ENCODE peak calls at places on chromosome 2, in seven cellular contexts. D, U, T, V, C, S and I are unnamed samples.

GRCh38 chr2:168559187-168559586 is 103.1 kb downstream of the CERS6 start:
- DNase-seq in D (no peak), U (no peak), T (no peak), V (no peak), C (no peak), S (no peak), I (no peak)

GRCh38 chr2:176558574-176559140 is 289.4 kb downstream of the MTX2 start:
- DNase-seq in D (no peak), U (no peak), T (no peak), V (no peak), C (no peak), S (no peak), I (no peak)

GRCh38 chr2:107025869-107026380 is 140.0 kb upstream of the ST6GAL2 start:
- DNase-seq in D (no peak), U (peak; percentile 69), T (no peak), V (no peak), C (no peak), S (no peak), I (no peak)

GRCh38 chr2:230981704-230982103 is 14.2 kb upstream of the SPATA3 start:
- DNase-seq in D (no peak), U (no peak), T (no peak), V (no peak), C (no peak), S (no peak), I (no peak)

GRCh38 chr2:38907242-38907641 is 17.6 kb downstream of the ARHGEF33 start:
- DNase-seq in D (no peak), U (no peak), T (no peak), V (no peak), C (no peak), S (no peak), I (no peak)

GRCh38 chr2:23700627-23701026 is 226.3 kb downstream of the ATAD2B start:
- DNase-seq in D (no peak), U (no peak), T (no peak), V (no peak), C (no peak), S (peak; percentile 10), I (no peak)

GRCh38 chr2:204205548-204205947 is 269.0 kb downstream of the ICOS start:
- DNase-seq in D (no peak), U (no peak), T (no peak), V (no peak), C (no peak), S (no peak), I (no peak)

GRCh38 chr2:15311201-15311882 is 249.8 kb downstream of the NBAS start:
- DNase-seq in D (no peak), U (no peak), T (no peak), V (no peak), C (peak; percentile 22), S (no peak), I (no peak)

GRCh38 chr2:151091583-151091982 is 170.1 kb downstream of the RBM43 start:
- DNase-seq in D (no peak), U (no peak), T (no peak), V (no peak), C (no peak), S (no peak), I (no peak)

GRCh38 chr2:36594849-36595248 is 3.1 kb downstream of the FEZ2 start:
- DNase-seq in D (no peak), U (no peak), T (no peak), V (no peak), C (no peak), S (no peak), I (no peak)

GRCh38 chr2:126885701-126886121 is 13.0 kb upstream of the TEX51 start:
- DNase-seq in D (no peak), U (no peak), T (no peak), V (no peak), C (no peak), S (no peak), I (peak; percentile 49)

GRCh38 chr2:235005023-235005422 is 53.2 kb downstream of the SH3BP4 start:
- DNase-seq in D (no peak), U (no peak), T (peak; percentile 51), V (no peak), C (no peak), S (no peak), I (no peak)

GRCh38 chr2:3451926-3452671 is 67.2 kb downstream of the ADI1 start:
- DNase-seq in D (no peak), U (no peak), T (no peak), V (no peak), C (peak; percentile 18), S (no peak), I (no peak)

GRCh38 chr2:37919631-37920032 is 5.5 kb upstream of the RMDN2 start:
- DNase-seq in D (no peak), U (no peak), T (no peak), V (no peak), C (no peak), S (peak; percentile 34), I (no peak)

GRCh38 chr2:73292316-73292905 is 937 bp downstream of the EGR4 start:
- DNase-seq in D (no peak), U (no peak), T (no peak), V (no peak), C (no peak), S (no peak), I (no peak)

GRCh38 chr2:73291461-73292315 is 1.7 kb downstream of the EGR4 start:
- DNase-seq in D (peak; percentile 74), U (peak; percentile 49), T (no peak), V (no peak), C (no peak), S (no peak), I (no peak)

GRCh38 chr2:73294239-73294638 is 891 bp upstream of the EGR4 start:
- DNase-seq in D (no peak), U (no peak), T (no peak), V (no peak), C (no peak), S (no peak), I (no peak)

GRCh38 chr2:73292906-73293533 is 328 bp downstream of the EGR4 start:
- DNase-seq in D (peak; percentile 78), U (peak; percentile 43), T (no peak), V (no peak), C (no peak), S (no peak), I (no peak)

GRCh38 chr2:73293534-73294171 is at the start of gene EGR4:
- DNase-seq in D (peak; percentile 93), U (peak; percentile 93), T (peak; percentile 56), V (peak; percentile 94), C (peak; percentile 26), S (peak; percentile 59), I (peak; percentile 41)
- TF ChIP-seq POLR2A in D (no peak), U (no peak), T (no peak), V (no peak), C (no peak), S (no peak), I (no peak)

GRCh38 chr2:64753384-64753783 is 99.7 kb upstream of the SERTAD2 start:
- DNase-seq in D (no peak), U (no peak), T (no peak), V (no peak), C (no peak), S (no peak), I (no peak)

GRCh38 chr2:64750001-64750816 is 96.5 kb upstream of the SERTAD2 start:
- DNase-seq in D (peak; percentile 92), U (peak; percentile 53), T (peak; percentile 65), V (no peak), C (peak; percentile 62), S (peak; percentile 55), I (peak; percentile 55)

GRCh38 chr2:64748561-64748960 is 94.8 kb upstream of the SERTAD2 start:
- DNase-seq in D (no peak), U (no peak), T (no peak), V (no peak), C (no peak), S (no peak), I (no peak)

GRCh38 chr2:64749446-64749845 is 95.7 kb upstream of the SERTAD2 start:
- DNase-seq in D (no peak), U (no peak), T (no peak), V (no peak), C (no peak), S (no peak), I (no peak)

GRCh38 chr2:64750817-64751285 is 97.1 kb upstream of the SERTAD2 start:
- DNase-seq in D (peak; percentile 99), U (no peak), T (peak; percentile 99), V (no peak), C (peak; percentile 100), S (peak; percentile 99), I (peak; percentile 98)
- TF ChIP-seq POLR2A in D (peak; percentile 98), U (peak; percentile 91), T (peak; percentile 99), V (peak; percentile 90), C (peak; percentile 58), S (peak; percentile 85), I (peak; percentile 89)

GRCh38 chr2:196985524-196986183 is 59.1 kb upstream of the PGAP1 start:
- DNase-seq in D (no peak), U (no peak), T (no peak), V (no peak), C (peak; percentile 84), S (no peak), I (no peak)

GRCh38 chr2:196989496-196989895 is 63.0 kb upstream of the PGAP1 start:
- DNase-seq in D (no peak), U (no peak), T (no peak), V (no peak), C (peak; percentile 61), S (no peak), I (no peak)

GRCh38 chr2:196988599-196988998 is 62.1 kb upstream of the PGAP1 start:
- DNase-seq in D (no peak), U (no peak), T (no peak), V (no peak), C (peak; percentile 48), S (no peak), I (no peak)

GRCh38 chr2:196987298-196987653 is 60.8 kb upstream of the PGAP1 start:
- DNase-seq in D (no peak), U (no peak), T (no peak), V (no peak), C (no peak), S (no peak), I (no peak)

GRCh38 chr2:196987654-196988364 is 61.3 kb upstream of the PGAP1 start:
- DNase-seq in D (no peak), U (peak; percentile 67), T (no peak), V (no peak), C (peak; percentile 97), S (no peak), I (no peak)
- TF ChIP-seq POLR2A in D (no peak), U (no peak), T (no peak), V (no peak), C (peak; percentile 52), S (no peak), I (no peak)

DNA sequence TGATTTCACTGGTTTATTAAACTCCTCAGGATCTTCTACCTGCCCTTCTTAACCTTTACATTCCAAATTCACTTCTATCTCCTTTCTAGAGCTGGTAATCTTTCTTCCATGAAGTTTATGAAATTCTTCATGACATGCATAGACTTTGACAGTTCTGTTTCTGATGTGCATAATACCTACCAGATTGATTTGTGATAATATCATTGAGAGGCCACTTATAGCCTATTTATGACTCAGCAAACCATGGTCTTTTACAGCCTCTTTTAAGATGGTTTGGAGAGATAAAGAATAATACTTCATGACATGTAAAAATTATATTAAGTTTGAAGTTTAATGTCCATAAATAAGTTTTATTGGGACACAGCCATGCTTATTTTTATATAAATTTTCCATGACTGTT is 14.0 kb downstream of the SCN2A start:
- DNase-seq in D (no peak), U (no peak), T (no peak), V (no peak), C (no peak), S (no peak), I (no peak)
- TF ChIP-seq POLR2A in D (no peak), U (no peak), T (no peak), V (no peak), C (no peak), S (no peak), I (no peak)